ENCODE peak calls at places on chromosome 13, in eight cellular contexts. Z, N, X, M, C, P, T and Q are unnamed samples.

GRCh38 chr13:73212482-73212881 is 153.7 kb downstream of the KLF5 start:
- DNase-seq in Z (no peak), N (no peak), X (no peak), M (no peak), C (no peak), P (no peak), T (no peak), Q (no peak)

GRCh38 chr13:49776871-49777270 is 15.6 kb downstream of the KPNA3 start:
- DNase-seq in Z (no peak), N (peak), X (no peak), M (no peak), C (no peak), P (no peak), T (no peak), Q (no peak)

GRCh38 chr13:54241719-54242118 is 1213.1 kb downstream of the OLFM4 start:
- DNase-seq in Z (peak), N (no peak), X (no peak), M (no peak), C (peak), P (peak), T (no peak), Q (no peak)

GRCh38 chr13:44142911-44143665 is 230.5 kb upstream of the SERP2 start:
- DNase-seq in Z (no peak), N (peak), X (no peak), M (no peak), C (no peak), P (no peak), T (no peak), Q (no peak)

GRCh38 chr13:31111136-31111535 is 50.6 kb downstream of the HSPH1 start:
- DNase-seq in Z (no peak), N (peak), X (no peak), M (no peak), C (no peak), P (no peak), T (no peak), Q (no peak)

GRCh38 chr13:91200486-91200885 is 147.0 kb upstream of the MIR17HG start:
- DNase-seq in Z (no peak), N (no peak), X (no peak), M (no peak), C (no peak), P (no peak), T (no peak), Q (no peak)

GRCh38 chr13:102584423-102584822 is 12.4 kb upstream of the TPP2 start:
- DNase-seq in Z (peak), N (no peak), X (no peak), M (no peak), C (no peak), P (no peak), T (no peak), Q (no peak)

GRCh38 chr13:100262404-100262803 is 173.5 kb downstream of the PCCA start:
- DNase-seq in Z (no peak), N (no peak), X (no peak), M (no peak), C (no peak), P (no peak), T (no peak), Q (no peak)

GRCh38 chr13:22915442-22916082 is 265.2 kb upstream of the SGCG start:
- DNase-seq in Z (peak), N (peak), X (no peak), M (peak), C (no peak), P (peak), T (peak), Q (peak)

GRCh38 chr13:113491418-113491883 is 940 bp upstream of the DCUN1D2 start:
- DNase-seq in Z (no peak), N (peak), X (no peak), M (peak), C (no peak), P (no peak), T (no peak), Q (peak)

GRCh38 chr13:74168263-74168675 is 34.1 kb upstream of the KLF12 start:
- DNase-seq in Z (no peak), N (no peak), X (no peak), M (no peak), C (no peak), P (no peak), T (no peak), Q (no peak)

GRCh38 chr13:72839831-72840426 is 58.0 kb downstream of the PIBF1 start:
- DNase-seq in Z (peak), N (peak), X (peak), M (peak), C (peak), P (peak), T (no peak), Q (peak)

GRCh38 chr13:113355621-113356020 is 8.3 kb downstream of the GRTP1 start:
- DNase-seq in Z (no peak), N (no peak), X (no peak), M (no peak), C (no peak), P (no peak), T (no peak), Q (no peak)

GRCh38 chr13:39132286-39132685 is 94.0 kb downstream of the NHLRC3 start:
- DNase-seq in Z (peak), N (peak), X (no peak), M (no peak), C (no peak), P (no peak), T (no peak), Q (no peak)

GRCh38 chr13:43132228-43132627 is 108.8 kb downstream of the DNAJC15 start:
- DNase-seq in Z (no peak), N (peak), X (no peak), M (no peak), C (peak), P (peak), T (no peak), Q (no peak)

GRCh38 chr13:110894086-110894485 is 20.8 kb downstream of the ANKRD10 start:
- DNase-seq in Z (peak), N (no peak), X (no peak), M (no peak), C (no peak), P (no peak), T (no peak), Q (no peak)

GRCh38 chr13:31653730-31654129 is 85.6 kb upstream of the RXFP2 start:
- DNase-seq in Z (no peak), N (no peak), X (no peak), M (no peak), C (no peak), P (no peak), T (no peak), Q (no peak)

GRCh38 chr13:36834299-36834698 is 15.3 kb downstream of the RFXAP start:
- DNase-seq in Z (no peak), N (peak), X (no peak), M (no peak), C (no peak), P (no peak), T (no peak), Q (no peak)